ENCODE peak calls at places on chromosomes 16 and 17, in five cellular contexts. One of them, this sample, is unnamed.

GRCh38 chr17:10772425-10773380 is 31.2 kb downstream of the TMEM238L start:
- DNase-seq in PC-9: no peak
- DNase-seq in K562: peak; percentile 50
- DNase-seq in PC-3: peak; percentile 83
- DNase-seq in GM23338: peak; percentile 93
- DNase-seq in this sample: peak; percentile 24

GRCh38 chr17:8167526-8167925 is 4.8 kb upstream of the VAMP2 start:
- DNase-seq in PC-9: no peak
- DNase-seq in K562: no peak
- DNase-seq in PC-3: no peak
- DNase-seq in GM23338: no peak
- DNase-seq in this sample: no peak

GRCh38 chr16:17556276-17557052 is 85.7 kb upstream of the XYLT1 start:
- DNase-seq in PC-9: peak; percentile 49
- DNase-seq in K562: peak; percentile 27
- DNase-seq in PC-3: peak; percentile 17
- DNase-seq in GM23338: peak; percentile 77
- DNase-seq in this sample: peak; percentile 36

GRCh38 chr17:74542727-74543383 is 3.1 kb downstream of the CD300C start:
- DNase-seq in PC-9: no peak
- DNase-seq in K562: no peak
- DNase-seq in PC-3: no peak
- DNase-seq in GM23338: no peak
- DNase-seq in this sample: no peak

GRCh38 chr16:84720180-84720579 is 20.4 kb downstream of the USP10 start:
- DNase-seq in PC-9: no peak
- DNase-seq in K562: no peak
- DNase-seq in PC-3: no peak
- DNase-seq in GM23338: no peak
- DNase-seq in this sample: no peak

GRCh38 chr17:13885953-13886889 is 183.1 kb upstream of the COX10 start:
- DNase-seq in PC-9: no peak
- DNase-seq in K562: no peak
- DNase-seq in PC-3: no peak
- DNase-seq in GM23338: no peak
- DNase-seq in this sample: no peak

GRCh38 chr16:78896280-78896679 is 704.3 kb downstream of the MAF start:
- DNase-seq in PC-9: no peak
- DNase-seq in K562: no peak
- DNase-seq in PC-3: no peak
- DNase-seq in GM23338: no peak
- DNase-seq in this sample: no peak

GRCh38 chr16:67563708-67564468 is 1.6 kb downstream of the CTCF start:
- DNase-seq in PC-9: peak; percentile 67
- DNase-seq in K562: peak; percentile 48
- DNase-seq in PC-3: peak; percentile 37
- DNase-seq in GM23338: peak; percentile 48
- DNase-seq in this sample: peak; percentile 68

GRCh38 chr16:85077039-85077438 is 35.2 kb downstream of the CIBAR2 start:
- DNase-seq in PC-9: no peak
- DNase-seq in K562: no peak
- DNase-seq in PC-3: no peak
- DNase-seq in GM23338: peak; percentile 34
- DNase-seq in this sample: no peak

GRCh38 chr17:27525316-27525715 is 69.1 kb downstream of the KSR1 start:
- DNase-seq in PC-9: no peak
- DNase-seq in K562: no peak
- DNase-seq in PC-3: no peak
- DNase-seq in GM23338: no peak
- DNase-seq in this sample: no peak

GRCh38 chr16:31141489-31142108 is 6.1 kb upstream of the PRSS8 start:
- DNase-seq in PC-9: peak; percentile 68
- DNase-seq in K562: peak; percentile 36
- DNase-seq in PC-3: no peak
- DNase-seq in GM23338: no peak
- DNase-seq in this sample: no peak

GRCh38 chr16:31700530-31701388 is 172.8 kb upstream of the ZNF267 start:
- DNase-seq in PC-9: peak; percentile 40
- DNase-seq in K562: peak; percentile 93
- DNase-seq in PC-3: no peak
- DNase-seq in GM23338: peak; percentile 97
- DNase-seq in this sample: peak; percentile 92

GRCh38 chr16:1206786-1207185 is 18.3 kb downstream of the TPSG1 start:
- DNase-seq in PC-9: no peak
- DNase-seq in K562: no peak
- DNase-seq in PC-3: no peak
- DNase-seq in GM23338: no peak
- DNase-seq in this sample: no peak

GRCh38 chr16:13702614-13703013 is 217.3 kb upstream of the ERCC4 start:
- DNase-seq in PC-9: no peak
- DNase-seq in K562: no peak
- DNase-seq in PC-3: no peak
- DNase-seq in GM23338: no peak
- DNase-seq in this sample: no peak

GRCh38 chr16:56860226-56861020 is 4.6 kb upstream of the SLC12A3 start:
- DNase-seq in PC-9: no peak
- DNase-seq in K562: no peak
- DNase-seq in PC-3: no peak
- DNase-seq in GM23338: no peak
- DNase-seq in this sample: peak; percentile 85

GRCh38 chr16:49488740-49489525 is 115.3 kb downstream of the C16orf78 start:
- DNase-seq in PC-9: no peak
- DNase-seq in K562: no peak
- DNase-seq in PC-3: no peak
- DNase-seq in GM23338: no peak
- DNase-seq in this sample: no peak

GRCh38 chr17:41009301-41009760 is 403 bp upstream of the KRTAP3-1 start:
- DNase-seq in PC-9: peak; percentile 96
- DNase-seq in K562: no peak
- DNase-seq in PC-3: peak; percentile 81
- DNase-seq in GM23338: peak; percentile 35
- DNase-seq in this sample: no peak

GRCh38 chr17:61260061-61260797 is 139.4 kb upstream of the TBX2 start:
- DNase-seq in PC-9: no peak
- DNase-seq in K562: no peak
- DNase-seq in PC-3: no peak
- DNase-seq in GM23338: no peak
- DNase-seq in this sample: no peak

GRCh38 chr17:50954641-50955121 is 88.5 kb upstream of the TOB1 start:
- DNase-seq in PC-9: peak; percentile 11
- DNase-seq in K562: no peak
- DNase-seq in PC-3: no peak
- DNase-seq in GM23338: no peak
- DNase-seq in this sample: no peak

GRCh38 chr17:11742891-11743290 is 144.6 kb downstream of the DNAH9 start:
- DNase-seq in PC-9: no peak
- DNase-seq in K562: no peak
- DNase-seq in PC-3: no peak
- DNase-seq in GM23338: peak; percentile 0
- DNase-seq in this sample: no peak

GRCh38 chr17:73713136-73713535 is 68.9 kb upstream of the SDK2 start:
- DNase-seq in PC-9: no peak
- DNase-seq in K562: no peak
- DNase-seq in PC-3: no peak
- DNase-seq in GM23338: peak; percentile 59
- DNase-seq in this sample: no peak

GRCh38 chr17:77748436-77748835 is 210.1 kb upstream of the TNRC6C start:
- DNase-seq in PC-9: no peak
- DNase-seq in K562: no peak
- DNase-seq in PC-3: no peak
- DNase-seq in GM23338: no peak
- DNase-seq in this sample: no peak

GRCh38 chr17:63332286-63332685 is 113.8 kb downstream of the CYB561 start:
- DNase-seq in PC-9: no peak
- DNase-seq in K562: no peak
- DNase-seq in PC-3: peak; percentile 8
- DNase-seq in GM23338: no peak
- DNase-seq in this sample: no peak

GRCh38 chr17:13698832-13699231 is 97.1 kb upstream of the HS3ST3A1 start:
- DNase-seq in PC-9: no peak
- DNase-seq in K562: peak; percentile 4
- DNase-seq in PC-3: no peak
- DNase-seq in GM23338: peak; percentile 58
- DNase-seq in this sample: peak; percentile 4

GRCh38 chr17:79951361-79952264 is 84.1 kb downstream of the TBC1D16 start:
- DNase-seq in PC-9: no peak
- DNase-seq in K562: no peak
- DNase-seq in PC-3: no peak
- DNase-seq in GM23338: no peak
- DNase-seq in this sample: no peak

GRCh38 chr17:79915850-79916430 is 76.7 kb upstream of the CBX4 start:
- DNase-seq in PC-9: peak; percentile 87
- DNase-seq in K562: peak; percentile 71
- DNase-seq in PC-3: peak; percentile 80
- DNase-seq in GM23338: peak; percentile 77
- DNase-seq in this sample: peak; percentile 51

GRCh38 chr16:832652-833336 is 32.3 kb upstream of the GNG13 start:
- DNase-seq in PC-9: no peak
- DNase-seq in K562: no peak
- DNase-seq in PC-3: no peak
- DNase-seq in GM23338: no peak
- DNase-seq in this sample: no peak

GRCh38 chr17:40460585-40460975 is 17.3 kb downstream of the IGFBP4 start:
- DNase-seq in PC-9: no peak
- DNase-seq in K562: no peak
- DNase-seq in PC-3: peak; percentile 8
- DNase-seq in GM23338: no peak
- DNase-seq in this sample: no peak

GRCh38 chr17:42227849-42228696 is 33.8 kb upstream of the GHDC start:
- DNase-seq in PC-9: no peak
- DNase-seq in K562: no peak
- DNase-seq in PC-3: no peak
- DNase-seq in GM23338: no peak
- DNase-seq in this sample: no peak

GRCh38 chr17:18374216-18374615 is 3.4 kb upstream of the EVPLL start:
- DNase-seq in PC-9: no peak
- DNase-seq in K562: no peak
- DNase-seq in PC-3: peak; percentile 9
- DNase-seq in GM23338: no peak
- DNase-seq in this sample: no peak
- H3K79me2 ChIP-seq in PC-9: no peaks in the 10 kb centered on the region
- H3K79me2 ChIP-seq in K562: no peaks in the 10 kb centered on the region
- H3K79me2 ChIP-seq in PC-3: no peaks in the 10 kb centered on the region
- H3K79me2 ChIP-seq in GM23338: no peaks in the 10 kb centered on the region
- H3K79me2 ChIP-seq in this sample: no peaks in the 10 kb centered on the region

DNA sequence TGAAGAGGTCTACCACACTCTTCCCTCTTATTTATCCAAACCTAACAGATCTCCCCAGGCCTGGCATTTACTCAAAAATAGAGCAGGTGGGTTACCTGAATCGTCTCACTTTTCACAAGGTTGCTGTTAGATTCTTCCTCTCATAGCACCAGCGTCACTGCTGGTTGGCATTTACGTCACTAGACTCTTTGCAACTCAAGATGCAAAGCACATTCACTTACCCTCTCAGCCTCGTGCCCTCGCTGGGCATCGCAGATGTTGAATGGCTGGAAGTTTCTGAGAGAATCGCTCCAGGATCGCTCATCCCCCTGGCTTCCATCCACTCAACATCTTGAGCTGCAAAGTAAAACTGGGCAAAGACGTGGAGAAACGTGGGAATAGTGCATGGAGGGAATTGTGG is 21.9 kb downstream of the GSG1L start:
- DNase-seq in PC-9: no peak
- DNase-seq in K562: no peak
- DNase-seq in PC-3: no peak
- DNase-seq in GM23338: no peak
- DNase-seq in this sample: no peak
- H2AFZ ChIP-seq in PC-9: no peak overlapping the region
- H2AFZ ChIP-seq in K562: no peak overlapping the region
- H2AFZ ChIP-seq in PC-3: no peak overlapping the region
- H2AFZ ChIP-seq in GM23338: no peak overlapping the region
- H2AFZ ChIP-seq in this sample: no peak overlapping the region

DNA sequence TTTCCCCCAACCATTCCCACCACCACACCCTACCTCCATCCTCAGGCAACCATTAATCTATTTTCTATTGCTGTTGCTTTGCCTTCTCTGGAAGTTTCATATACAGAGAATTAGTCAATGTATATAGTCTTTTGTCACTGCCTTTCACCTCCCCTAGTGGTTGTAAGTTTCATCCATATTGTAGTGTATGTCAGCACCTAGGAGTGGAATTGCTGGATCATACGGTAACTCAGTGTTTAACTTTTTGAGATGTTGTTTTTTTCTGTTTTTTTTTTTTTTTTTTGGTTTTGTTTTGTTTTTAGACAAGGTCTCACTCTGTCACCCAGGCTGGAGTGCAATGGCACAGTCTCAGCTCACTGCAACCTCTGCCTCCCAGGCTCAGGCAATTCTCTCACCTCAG is 16.9 kb downstream of the EEF2K start:
- DNase-seq in PC-9: no peak
- DNase-seq in K562: no peak
- DNase-seq in PC-3: no peak
- DNase-seq in GM23338: no peak
- DNase-seq in this sample: no peak
- H3K79me2 ChIP-seq in PC-9: no peaks in the 10 kb centered on the region
- H3K79me2 ChIP-seq in K562: peaks cover 51% of the 10 kb centered on the region
- H3K79me2 ChIP-seq in PC-3: no peaks in the 10 kb centered on the region
- H3K79me2 ChIP-seq in GM23338: peaks cover 36% of the 10 kb centered on the region
- H3K79me2 ChIP-seq in this sample: peaks cover under 1% of the 10 kb centered on the region

GRCh38 chr17:65230040-65230439 is 92.9 kb downstream of the RGS9 start:
- DNase-seq in PC-9: no peak
- DNase-seq in K562: peak; percentile 28
- DNase-seq in PC-3: no peak
- DNase-seq in GM23338: no peak
- DNase-seq in this sample: peak; percentile 59

GRCh38 chr17:65229596-65229995 is 92.4 kb downstream of the RGS9 start:
- DNase-seq in PC-9: no peak
- DNase-seq in K562: no peak
- DNase-seq in PC-3: no peak
- DNase-seq in GM23338: no peak
- DNase-seq in this sample: no peak

GRCh38 chr17:65231086-65231485 is 93.9 kb downstream of the RGS9 start:
- DNase-seq in PC-9: no peak
- DNase-seq in K562: peak; percentile 11
- DNase-seq in PC-3: peak; percentile 24
- DNase-seq in GM23338: peak; percentile 25
- DNase-seq in this sample: peak; percentile 14

GRCh38 chr17:65228734-65229390 is 91.7 kb downstream of the RGS9 start:
- DNase-seq in PC-9: peak; percentile 67
- DNase-seq in K562: peak; percentile 80
- DNase-seq in PC-3: peak; percentile 41
- DNase-seq in GM23338: no peak
- DNase-seq in this sample: no peak

DNA sequence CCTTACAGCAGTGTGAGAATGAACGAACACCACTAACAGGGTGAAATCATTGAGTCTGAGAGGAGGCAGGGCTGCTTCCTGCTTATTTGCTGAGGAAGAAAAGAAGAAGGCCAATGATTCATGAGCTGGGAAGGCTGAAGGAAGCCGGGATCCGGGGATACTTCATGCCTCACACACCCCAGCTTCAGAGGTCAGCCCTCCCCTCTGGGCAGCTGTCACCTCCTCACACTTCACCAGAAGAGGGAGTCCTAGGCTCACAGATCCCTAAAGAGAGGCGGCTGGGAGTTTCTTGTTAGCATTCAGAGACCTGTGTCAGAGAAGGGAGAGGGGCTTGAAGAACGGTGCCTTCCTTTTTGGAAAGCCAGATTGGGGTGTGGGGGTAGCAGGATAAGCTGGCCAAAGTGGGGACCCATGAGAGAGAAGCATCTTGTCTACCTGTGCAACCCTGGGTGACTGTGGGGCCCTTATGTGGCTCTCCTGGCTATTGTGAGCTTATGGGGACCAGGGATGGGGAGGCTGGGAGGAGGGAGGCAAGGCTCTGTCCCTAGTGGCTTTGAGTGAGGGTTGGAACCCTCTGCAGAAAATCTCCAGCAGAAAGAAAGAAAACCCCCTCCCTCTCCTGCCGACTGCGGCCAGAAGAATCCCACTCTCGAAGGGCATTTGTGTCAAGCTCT is 94.6 kb downstream of the RGS9 start:
- DNase-seq in PC-9: peak; percentile 78
- DNase-seq in K562: peak; percentile 75
- DNase-seq in PC-3: peak; percentile 91
- DNase-seq in GM23338: peak; percentile 92
- DNase-seq in this sample: peak; percentile 71
- H2AFZ ChIP-seq in PC-9: no peak overlapping the region
- H2AFZ ChIP-seq in K562: no peak overlapping the region
- H2AFZ ChIP-seq in PC-3: no peak overlapping the region
- H2AFZ ChIP-seq in GM23338: no peak overlapping the region
- H2AFZ ChIP-seq in this sample: no peak overlapping the region

This sample was measured in OCI-LY7.